ENCODE peak calls at places on chromosomes 12 and 14, in five cellular contexts. One of them, this sample, is unnamed.

GRCh38 chr12:92544321-92544720 is 158.5 kb upstream of the PLEKHG7 start:
- DNase-seq in GM12878: no peak
- DNase-seq in ovary: no peak
- DNase-seq in foreskin fibroblast: no peak
- DNase-seq in astrocyte: no peak
- DNase-seq in this sample: no peak

GRCh38 chr12:115135800-115136211 is 451.8 kb upstream of the TBX3 start:
- DNase-seq in foreskin fibroblast: peak
- DNase-seq in astrocyte: peak
- DNase-seq in ovary: peak
- DNase-seq in GM12878: no peak
- DNase-seq in this sample: peak

GRCh38 chr14:88421286-88421685 is 35.8 kb downstream of the SPATA7 start:
- DNase-seq in GM12878: no peak
- DNase-seq in astrocyte: peak
- DNase-seq in foreskin fibroblast: peak
- DNase-seq in ovary: no peak
- DNase-seq in this sample: no peak

GRCh38 chr12:120006248-120006975 is 17.4 kb downstream of the BICDL1 start:
- DNase-seq in GM12878: no peak
- DNase-seq in astrocyte: no peak
- DNase-seq in ovary: no peak
- DNase-seq in foreskin fibroblast: no peak
- DNase-seq in this sample: no peak

GRCh38 chr12:67034110-67034879 is 234.9 kb upstream of the CAND1 start:
- DNase-seq in ovary: no peak
- DNase-seq in GM12878: no peak
- DNase-seq in astrocyte: peak
- DNase-seq in foreskin fibroblast: peak
- DNase-seq in this sample: no peak

GRCh38 chr14:70170976-70171375 is 17.8 kb downstream of the SLC8A3 start:
- DNase-seq in astrocyte: no peak
- DNase-seq in GM12878: no peak
- DNase-seq in foreskin fibroblast: no peak
- DNase-seq in ovary: no peak
- DNase-seq in this sample: no peak

GRCh38 chr12:26786491-26787124 is 46.4 kb downstream of the ITPR2 start:
- DNase-seq in ovary: no peak
- DNase-seq in foreskin fibroblast: peak
- DNase-seq in astrocyte: no peak
- DNase-seq in GM12878: no peak
- DNase-seq in this sample: no peak

GRCh38 chr14:68611611-68612010 is 181.3 kb downstream of the ZFP36L1 start:
- DNase-seq in ovary: no peak
- DNase-seq in astrocyte: no peak
- DNase-seq in foreskin fibroblast: no peak
- DNase-seq in GM12878: no peak
- DNase-seq in this sample: no peak

GRCh38 chr12:6341439-6342139 is at the start of gene TNFRSF1A:
- DNase-seq in astrocyte: peak
- DNase-seq in GM12878: no peak
- DNase-seq in ovary: peak
- DNase-seq in foreskin fibroblast: peak
- DNase-seq in this sample: no peak

DNA sequence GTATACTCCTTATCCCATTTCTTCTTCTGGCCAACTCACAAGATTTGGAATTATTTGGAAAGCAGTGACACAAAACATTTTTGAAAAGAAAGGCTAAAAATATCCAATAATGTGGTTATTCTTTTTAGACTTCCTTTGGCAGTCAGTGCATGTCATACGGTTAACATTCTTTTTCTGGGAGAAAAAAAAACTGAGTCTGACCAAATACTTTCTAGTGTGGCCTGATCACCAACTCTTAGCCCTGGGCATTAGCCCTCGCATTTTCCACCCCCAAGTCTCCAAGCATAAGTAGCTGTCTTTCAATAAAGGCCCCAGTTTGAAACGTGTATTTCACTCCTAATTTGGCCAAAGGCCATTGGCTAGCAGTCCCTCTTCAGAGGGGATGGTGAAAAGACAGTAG is 5.9 kb downstream of the RASSF3 start:
- DNase-seq in GM12878: no peak
- DNase-seq in foreskin fibroblast: no peak
- DNase-seq in ovary: no peak
- DNase-seq in astrocyte: peak
- DNase-seq in this sample: no peak
- H3K4me3 ChIP-seq in GM12878: peak
- H3K4me3 ChIP-seq in foreskin fibroblast: no peak
- H3K4me3 ChIP-seq in ovary: no peak
- H3K4me3 ChIP-seq in astrocyte: no peak
- H3K4me3 ChIP-seq in this sample: no peak

GRCh38 chr14:30560581-30560980 is 1.6 kb downstream of the G2E3 start:
- DNase-seq in GM12878: no peak
- DNase-seq in foreskin fibroblast: no peak
- DNase-seq in astrocyte: no peak
- DNase-seq in ovary: no peak
- DNase-seq in this sample: no peak
- TF ChIP-seq CTCF in GM12878: no peak
- TF ChIP-seq CTCF in foreskin fibroblast: no peak
- TF ChIP-seq CTCF in astrocyte: no peak
- TF ChIP-seq CTCF in ovary: no peak
- TF ChIP-seq CTCF in this sample: no peak

GRCh38 chr12:109717390-109718357 is 4.0 kb downstream of the FAM222A start:
- DNase-seq in astrocyte: no peak
- DNase-seq in GM12878: no peak
- DNase-seq in ovary: no peak
- DNase-seq in foreskin fibroblast: no peak
- DNase-seq in this sample: no peak

GRCh38 chr12:109719123-109720022 is 5.7 kb downstream of the FAM222A start:
- DNase-seq in foreskin fibroblast: peak
- DNase-seq in ovary: no peak
- DNase-seq in astrocyte: no peak
- DNase-seq in GM12878: no peak
- DNase-seq in this sample: no peak

GRCh38 chr12:109720152-109720855 is 6.7 kb downstream of the FAM222A start:
- DNase-seq in GM12878: no peak
- DNase-seq in foreskin fibroblast: no peak
- DNase-seq in astrocyte: no peak
- DNase-seq in ovary: no peak
- DNase-seq in this sample: no peak

GRCh38 chr12:109716512-109717389 is 3.1 kb downstream of the FAM222A start:
- DNase-seq in astrocyte: no peak
- DNase-seq in ovary: peak
- DNase-seq in GM12878: no peak
- DNase-seq in foreskin fibroblast: peak
- DNase-seq in this sample: no peak

GRCh38 chr12:109718390-109718789 is 4.8 kb downstream of the FAM222A start:
- DNase-seq in foreskin fibroblast: no peak
- DNase-seq in GM12878: no peak
- DNase-seq in ovary: no peak
- DNase-seq in astrocyte: no peak
- DNase-seq in this sample: no peak
- H3K4me3 ChIP-seq in foreskin fibroblast: no peak
- H3K4me3 ChIP-seq in GM12878: no peak
- H3K4me3 ChIP-seq in ovary: no peak
- H3K4me3 ChIP-seq in astrocyte: no peak
- H3K4me3 ChIP-seq in this sample: no peak

GRCh38 chr14:54642950-54643695 is 76.2 kb downstream of the SAMD4A start:
- DNase-seq in GM12878: no peak
- DNase-seq in foreskin fibroblast: peak
- DNase-seq in ovary: no peak
- DNase-seq in astrocyte: peak
- DNase-seq in this sample: no peak
- TF ChIP-seq CTCF in GM12878: peak
- TF ChIP-seq CTCF in foreskin fibroblast: peak
- TF ChIP-seq CTCF in ovary: no peak
- TF ChIP-seq CTCF in astrocyte: peak
- TF ChIP-seq CTCF in this sample: peak

DNA sequence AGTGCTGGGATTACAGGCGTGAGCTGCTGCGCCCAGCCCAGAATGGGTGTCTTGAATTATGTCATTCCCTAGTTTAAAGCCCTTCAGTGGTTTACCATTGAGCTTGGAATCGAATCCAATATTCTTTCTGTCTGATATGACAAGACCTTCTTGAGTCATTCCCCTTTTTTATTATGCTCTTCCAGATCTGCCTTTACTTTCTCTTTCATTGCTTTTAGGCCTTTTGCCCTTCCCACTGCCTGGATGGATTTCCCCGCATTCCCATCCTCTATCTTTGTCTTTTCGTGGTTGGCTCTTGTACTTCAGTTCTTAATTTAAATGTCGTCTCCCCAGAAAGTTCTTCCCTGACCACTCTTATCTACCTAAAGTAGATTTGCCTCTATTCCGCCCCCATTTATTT is 1.6 kb downstream of the TRAFD1 start:
- DNase-seq in GM12878: no peak
- DNase-seq in ovary: no peak
- DNase-seq in astrocyte: peak
- DNase-seq in foreskin fibroblast: no peak
- DNase-seq in this sample: no peak
- H3K4me3 ChIP-seq in GM12878: peak
- H3K4me3 ChIP-seq in ovary: no peak
- H3K4me3 ChIP-seq in astrocyte: no peak
- H3K4me3 ChIP-seq in foreskin fibroblast: peak
- H3K4me3 ChIP-seq in this sample: no peak

GRCh38 chr12:3000548-3001275 is 41.5 kb downstream of the TEAD4 start:
- DNase-seq in ovary: no peak
- DNase-seq in astrocyte: no peak
- DNase-seq in foreskin fibroblast: peak
- DNase-seq in GM12878: no peak
- DNase-seq in this sample: no peak
- TF ChIP-seq CTCF in ovary: no peak
- TF ChIP-seq CTCF in astrocyte: peak
- TF ChIP-seq CTCF in foreskin fibroblast: no peak
- TF ChIP-seq CTCF in GM12878: no peak
- TF ChIP-seq CTCF in this sample: peak

DNA sequence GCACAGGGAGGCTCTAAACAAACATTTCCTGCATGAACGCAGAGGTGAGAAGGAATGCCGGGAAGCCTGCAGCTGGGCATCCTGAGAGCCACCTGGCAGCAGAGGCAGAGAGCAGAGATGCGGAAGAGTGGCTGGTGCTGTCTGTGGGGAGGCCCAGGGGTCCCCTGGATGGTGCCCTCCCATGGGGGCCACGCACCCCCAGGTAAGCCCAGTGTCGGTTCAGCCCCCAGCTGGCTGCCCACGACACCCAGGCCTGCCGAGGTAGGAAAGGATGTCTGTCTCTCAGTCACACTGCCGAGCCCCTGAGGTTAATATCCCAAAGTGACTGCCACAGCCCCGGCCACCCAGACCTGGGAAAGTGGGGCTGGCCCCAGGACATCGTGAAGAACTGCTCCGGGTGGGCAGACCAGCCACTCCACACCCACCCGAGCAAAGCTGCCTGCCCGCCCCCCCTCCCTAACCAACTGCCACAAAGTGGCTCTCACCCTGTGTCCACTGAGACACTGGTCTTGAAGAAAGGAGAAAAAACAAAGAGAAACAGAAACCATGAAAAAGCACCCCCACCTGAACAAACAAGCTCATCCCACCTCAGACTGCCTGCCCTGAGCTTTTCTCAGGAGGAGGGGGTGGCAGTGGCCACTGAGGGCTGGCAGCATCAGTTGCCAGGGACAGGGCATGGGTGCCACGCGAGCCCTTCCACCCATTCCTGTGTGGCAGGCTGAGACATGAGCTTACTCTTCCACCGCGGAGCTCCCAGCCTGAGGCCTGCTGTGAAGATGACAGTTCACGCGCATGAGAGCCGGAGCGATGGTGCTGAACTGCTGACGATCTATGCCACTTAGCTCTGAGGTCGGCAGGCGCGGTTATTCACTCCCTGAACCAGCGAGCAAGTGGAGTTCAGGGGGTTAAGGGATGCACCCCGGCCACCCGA is 40.8 kb downstream of the CCDC88C start:
- DNase-seq in GM12878: no peak
- DNase-seq in ovary: no peak
- DNase-seq in foreskin fibroblast: no peak
- DNase-seq in astrocyte: no peak
- DNase-seq in this sample: no peak
- H3K4me3 ChIP-seq in GM12878: peak
- H3K4me3 ChIP-seq in ovary: no peak
- H3K4me3 ChIP-seq in foreskin fibroblast: no peak
- H3K4me3 ChIP-seq in astrocyte: no peak
- H3K4me3 ChIP-seq in this sample: no peak

DNA sequence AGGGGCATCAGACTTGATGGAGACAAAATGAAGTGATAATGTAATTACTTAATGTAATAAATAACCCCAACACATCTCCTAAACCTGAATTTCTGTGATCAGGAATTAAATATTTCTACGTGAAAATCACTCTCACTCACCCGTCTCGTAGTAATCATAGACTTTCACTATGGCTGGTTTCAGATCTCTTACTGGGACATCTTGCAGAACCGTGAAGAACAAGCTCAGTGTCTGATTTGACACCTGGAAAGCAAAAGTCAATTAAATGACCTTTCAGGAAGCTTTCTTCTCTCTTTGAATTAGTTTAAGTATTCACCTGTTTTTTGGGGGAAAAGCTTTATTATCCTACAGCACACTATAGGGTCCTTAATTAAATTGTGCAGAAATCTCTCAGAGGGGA is 47.1 kb downstream of the A2M start:
- DNase-seq in astrocyte: no peak
- DNase-seq in foreskin fibroblast: no peak
- DNase-seq in GM12878: no peak
- DNase-seq in ovary: no peak
- DNase-seq in this sample: no peak
- TF ChIP-seq CTCF in astrocyte: no peak
- TF ChIP-seq CTCF in foreskin fibroblast: no peak
- TF ChIP-seq CTCF in GM12878: no peak
- TF ChIP-seq CTCF in ovary: no peak
- TF ChIP-seq CTCF in this sample: no peak

GRCh38 chr12:121397521-121397920 is 2.4 kb upstream of the RNF34 start:
- DNase-seq in foreskin fibroblast: no peak
- DNase-seq in ovary: no peak
- DNase-seq in GM12878: no peak
- DNase-seq in astrocyte: no peak
- DNase-seq in this sample: no peak

GRCh38 chr12:121391619-121392324 is 8.1 kb upstream of the RNF34 start:
- DNase-seq in ovary: no peak
- DNase-seq in GM12878: peak
- DNase-seq in astrocyte: peak
- DNase-seq in foreskin fibroblast: peak
- DNase-seq in this sample: peak

GRCh38 chr12:121390856-121391255 is 9.1 kb upstream of the RNF34 start:
- DNase-seq in GM12878: no peak
- DNase-seq in foreskin fibroblast: peak
- DNase-seq in ovary: no peak
- DNase-seq in astrocyte: no peak
- DNase-seq in this sample: no peak

GRCh38 chr12:121388421-121388981 is 11.4 kb upstream of the RNF34 start:
- DNase-seq in astrocyte: peak
- DNase-seq in GM12878: no peak
- DNase-seq in ovary: no peak
- DNase-seq in foreskin fibroblast: peak
- DNase-seq in this sample: peak

GRCh38 chr12:121392325-121392716 is 7.6 kb upstream of the RNF34 start:
- DNase-seq in ovary: no peak
- DNase-seq in GM12878: no peak
- DNase-seq in astrocyte: no peak
- DNase-seq in foreskin fibroblast: no peak
- DNase-seq in this sample: no peak
- H3K4me3 ChIP-seq in ovary: no peak
- H3K4me3 ChIP-seq in GM12878: no peak
- H3K4me3 ChIP-seq in astrocyte: no peak
- H3K4me3 ChIP-seq in foreskin fibroblast: peak
- H3K4me3 ChIP-seq in this sample: no peak

GRCh38 chr14:65286443-65286842 is 126.1 kb upstream of the FUT8 start:
- DNase-seq in GM12878: no peak
- DNase-seq in astrocyte: no peak
- DNase-seq in foreskin fibroblast: peak
- DNase-seq in ovary: no peak
- DNase-seq in this sample: no peak
- TF ChIP-seq CTCF in GM12878: peak
- TF ChIP-seq CTCF in astrocyte: peak
- TF ChIP-seq CTCF in foreskin fibroblast: peak
- TF ChIP-seq CTCF in ovary: no peak
- TF ChIP-seq CTCF in this sample: peak